ENCODE peak calls at places on chromosome 18, in five cellular contexts. M is stomach, I is AG04449, P is tibial artery, X is hepatocyte. V is an unnamed sample.

GRCh38 chr18:55762424-55762823 is 174.4 kb upstream of the TCF4 start:
- DNase-seq in M (no peak), I (no peak), P (no peak), X (no peak), V (no peak)

GRCh38 chr18:46099463-46099862 is 1.4 kb upstream of the ATP5F1A start:
- DNase-seq in M (no peak), I (no peak), P (no peak), X (no peak), V (peak)

GRCh38 chr18:52236134-52236533 is 103.9 kb upstream of the DCC start:
- DNase-seq in M (no peak), I (peak), P (no peak), X (no peak), V (no peak)

GRCh38 chr18:55927831-55928230 is 339.8 kb upstream of the TCF4 start:
- DNase-seq in M (no peak), I (peak), P (no peak), X (no peak), V (no peak)

GRCh38 chr18:79930020-79930642 is 21.3 kb downstream of the SLC66A2 start:
- DNase-seq in M (no peak), I (no peak), P (no peak), X (no peak), V (no peak)

GRCh38 chr18:46283895-46284295 is 179.7 kb downstream of the HAUS1 start:
- DNase-seq in M (no peak), I (no peak), P (no peak), X (no peak), V (no peak)

GRCh38 chr18:30248061-30248460 is 794.5 kb downstream of the DSC3 start:
- DNase-seq in M (no peak), I (no peak), P (no peak), X (no peak), V (no peak)

GRCh38 chr18:6994719-6995430 is 122.7 kb downstream of the LAMA1 start:
- DNase-seq in M (no peak), I (no peak), P (no peak), X (no peak), V (peak)

GRCh38 chr18:64734063-64734462 is 585.2 kb upstream of the LINC00305 start:
- DNase-seq in M (no peak), I (no peak), P (no peak), X (no peak), V (no peak)

GRCh38 chr18:24014986-24015896 is 687 bp downstream of the TTC39C start:
- DNase-seq in M (peak), I (no peak), P (peak), X (peak), V (peak)

GRCh38 chr18:316391-316790 is 48.5 kb upstream of the THOC1 start:
- DNase-seq in M (no peak), I (no peak), P (no peak), X (no peak), V (no peak)

GRCh38 chr18:78330761-78331160 is 648.9 kb upstream of the SALL3 start:
- DNase-seq in M (no peak), I (no peak), P (no peak), X (no peak), V (no peak)

GRCh38 chr18:53629356-53629755 is 595.1 kb downstream of the MBD2 start:
- DNase-seq in M (no peak), I (no peak), P (no peak), X (no peak), V (no peak)

DNA sequence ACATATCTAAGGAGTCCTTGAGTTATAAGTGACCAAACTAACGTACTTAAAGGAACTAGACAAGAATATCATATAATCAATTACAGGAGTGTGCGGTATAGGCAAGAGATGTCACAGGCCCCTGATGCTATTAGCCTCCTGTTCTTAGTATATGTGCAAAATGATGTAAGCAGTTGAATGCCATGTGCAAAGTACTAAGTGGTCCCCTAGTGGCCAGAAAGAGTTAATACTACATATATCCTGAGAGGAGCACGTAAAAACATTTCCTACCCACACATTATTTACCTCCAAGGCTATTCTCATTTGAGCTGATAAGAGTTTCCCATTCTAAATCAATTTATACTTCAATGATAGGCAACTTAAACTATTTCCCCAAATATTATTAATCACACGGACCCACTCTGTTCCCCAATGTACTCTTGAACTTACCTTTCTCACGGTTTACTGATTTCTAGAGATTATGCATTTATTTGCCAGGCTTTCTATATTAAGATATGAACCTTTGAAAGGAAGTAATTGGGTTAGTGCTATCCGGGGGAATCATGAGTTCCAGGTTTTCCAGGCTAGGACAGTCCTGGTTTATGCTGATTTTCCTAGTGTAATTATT is 158.0 kb upstream of the KLHL14 start:
- DNase-seq in M (no peak), I (peak), P (no peak), X (peak), V (no peak)
- TF ChIP-seq CTCF in M (peak), I (peak), P (no peak), X (peak), V (no peak)

GRCh38 chr18:26322892-26323653 is 96.8 kb downstream of the TAF4B start:
- DNase-seq in M (no peak), I (no peak), P (no peak), X (no peak), V (no peak)

GRCh38 chr18:26332991-26333390 is 106.7 kb downstream of the TAF4B start:
- DNase-seq in M (no peak), I (no peak), P (no peak), X (no peak), V (no peak)

DNA sequence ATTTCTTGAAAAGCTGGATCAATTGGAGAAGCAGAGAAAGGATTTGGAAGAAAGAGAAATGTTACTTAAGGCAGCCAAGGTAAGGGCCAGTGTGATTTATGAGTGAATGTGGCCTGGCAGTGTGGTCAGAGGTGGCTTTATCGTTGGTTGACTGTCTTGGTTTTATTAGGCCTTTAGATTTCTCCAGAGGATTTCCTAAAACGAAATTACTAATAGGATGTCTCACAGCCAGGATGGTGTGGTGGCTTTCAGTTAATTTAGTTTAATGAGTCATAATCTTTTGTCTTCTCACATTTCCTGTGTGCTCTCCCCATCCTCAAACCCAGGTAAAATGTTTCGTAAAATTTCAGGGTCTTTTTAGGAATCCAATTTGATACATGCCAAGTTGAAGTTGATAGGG is 100.8 kb downstream of the TAF4B start:
- DNase-seq in M (no peak), I (no peak), P (no peak), X (no peak), V (no peak)
- H3K4me3 ChIP-seq in M (no peak), I (no peak), P (no peak), X (no peak), V (no peak)

GRCh38 chr18:21099442-21099841 is 12.2 kb downstream of the ROCK1 start:
- DNase-seq in M (no peak), I (no peak), P (no peak), X (no peak), V (no peak)
- TF ChIP-seq CTCF in M (no peak), I (no peak), P (no peak), X (no peak), V (no peak)

GRCh38 chr18:35117951-35118411 is 76.8 kb downstream of the MAPRE2 start:
- DNase-seq in M (no peak), I (peak), P (no peak), X (no peak), V (no peak)
- H3K4me3 ChIP-seq in M (no peak), I (peak), P (peak), X (no peak), V (no peak)

GRCh38 chr18:68843467-68844089 is 45.7 kb downstream of the CCDC102B start:
- DNase-seq in M (no peak), I (no peak), P (no peak), X (no peak), V (no peak)
- TF ChIP-seq CTCF in M (no peak), I (no peak), P (no peak), X (peak), V (no peak)

GRCh38 chr18:49865401-49865800 is 52.1 kb upstream of the ACAA2 start:
- DNase-seq in M (peak), I (no peak), P (no peak), X (no peak), V (peak)

GRCh38 chr18:49869354-49869753 is 56.0 kb upstream of the ACAA2 start:
- DNase-seq in M (no peak), I (no peak), P (no peak), X (no peak), V (peak)

GRCh38 chr18:49863769-49864615 is 50.7 kb upstream of the ACAA2 start:
- DNase-seq in M (no peak), I (no peak), P (no peak), X (no peak), V (peak)

GRCh38 chr18:49862656-49863385 is 49.5 kb upstream of the ACAA2 start:
- DNase-seq in M (no peak), I (no peak), P (no peak), X (no peak), V (no peak)

GRCh38 chr18:49866680-49867079 is 53.3 kb upstream of the ACAA2 start:
- DNase-seq in M (no peak), I (no peak), P (no peak), X (no peak), V (no peak)
- H3K4me3 ChIP-seq in M (no peak), I (no peak), P (no peak), X (no peak), V (no peak)

DNA sequence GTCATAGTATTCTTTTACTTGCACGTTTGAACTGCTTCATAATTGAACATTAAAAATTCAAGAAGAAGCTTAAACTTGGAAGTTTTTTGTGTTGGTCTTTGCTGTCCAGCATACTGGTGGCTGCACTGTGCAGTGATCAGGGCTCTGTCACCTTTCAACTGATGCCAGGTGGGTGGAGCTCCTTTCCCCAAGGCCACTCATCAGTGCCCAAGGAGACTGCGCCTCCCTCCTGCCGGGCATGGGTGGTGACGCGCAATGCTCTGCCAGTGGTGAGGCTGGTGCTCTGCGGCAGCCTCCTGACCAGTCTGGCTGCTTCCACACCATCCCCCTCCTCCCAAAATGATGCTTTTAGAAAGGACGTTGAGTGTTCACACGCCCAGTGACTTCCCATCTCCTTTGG is 16.0 kb upstream of the LDLRAD4 start:
- DNase-seq in M (no peak), I (no peak), P (no peak), X (no peak), V (no peak)
- TF ChIP-seq CTCF in M (no peak), I (no peak), P (no peak), X (no peak), V (no peak)

GRCh38 chr18:74796928-74797576 is 199.4 kb downstream of the ZNF407 start:
- DNase-seq in M (no peak), I (peak), P (no peak), X (peak), V (no peak)
- H3K4me3 ChIP-seq in M (no peak), I (peak), P (no peak), X (no peak), V (no peak)

V was measured in lower leg skin.